ENCODE peak calls at places on chromosomes 11 and 22, in five cellular contexts. N is effector memory CD4-positive, alpha-beta T cell; Q is RWPE2; C is A673; W is thyroid gland. I is an unnamed sample.

GRCh38 chr11:67299471-67300191 is 3.7 kb upstream of the SSH3 start:
- DNase-seq in W (no peak), Q (peak), C (no peak), N (no peak), I (no peak)

GRCh38 chr22:21800552-21801303 is 65.1 kb upstream of the YPEL1 start:
- DNase-seq in N (no peak), C (no peak), Q (no peak), W (no peak), I (no peak)

GRCh38 chr22:20031732-20032406 is 11.0 kb downstream of the TANGO2 start:
- DNase-seq in N (peak), W (no peak), Q (peak), C (no peak), I (peak)

GRCh38 chr11:106156290-106156937 is 79.0 kb downstream of the AASDHPPT start:
- DNase-seq in Q (no peak), N (no peak), W (peak), C (peak), I (no peak)

GRCh38 chr22:38163844-38164577 is 17.6 kb downstream of the PLA2G6 start:
- DNase-seq in C (no peak), W (no peak), Q (no peak), N (no peak), I (no peak)

GRCh38 chr11:284081-285020 is 4.6 kb upstream of the PGGHG start:
- DNase-seq in N (no peak), Q (peak), C (no peak), W (no peak), I (no peak)

GRCh38 chr11:12232819-12233601 is 122.6 kb downstream of the MICAL2 start:
- DNase-seq in C (no peak), N (no peak), W (no peak), Q (no peak), I (no peak)

GRCh38 chr11:1840780-1841480 is 2.1 kb downstream of the TNNI2 start:
- DNase-seq in W (no peak), N (no peak), Q (no peak), C (no peak), I (no peak)

GRCh38 chr11:46143049-46143806 is 22.0 kb upstream of the PHF21A start:
- DNase-seq in W (no peak), N (no peak), Q (no peak), C (no peak), I (no peak)

GRCh38 chr11:82557274-82557673 is 176.4 kb downstream of the FAM181B start:
- DNase-seq in Q (no peak), W (no peak), C (no peak), N (no peak), I (no peak)

GRCh38 chr22:32574397-32574796 is 99.8 kb downstream of the FBXO7 start:
- DNase-seq in Q (no peak), W (no peak), C (no peak), N (no peak), I (no peak)

GRCh38 chr22:43186272-43187170 is at the start of gene TTLL12:
- DNase-seq in W (peak), C (peak), N (peak), Q (no peak), I (peak)

GRCh38 chr22:47136050-47136449 is 373.6 kb downstream of the TBC1D22A start:
- DNase-seq in C (no peak), Q (no peak), W (no peak), N (no peak), I (no peak)

GRCh38 chr11:47179655-47179991 is 2.9 kb upstream of the ARFGAP2 start:
- DNase-seq in N (no peak), Q (no peak), W (no peak), C (peak), I (peak)

GRCh38 chr11:130043575-130043974 is 26.1 kb upstream of the APLP2 start:
- DNase-seq in C (no peak), N (no peak), Q (no peak), W (no peak), I (no peak)

GRCh38 chr22:19002684-19003038 is 66.6 kb upstream of the PRODH start:
- DNase-seq in Q (no peak), N (no peak), W (no peak), C (no peak), I (no peak)

GRCh38 chr22:48979482-48979881 is 848.2 kb downstream of the BRD1 start:
- DNase-seq in Q (no peak), C (peak), W (no peak), N (no peak), I (no peak)

GRCh38 chr11:33701302-33701701 is 676 bp upstream of the C11orf91 start:
- DNase-seq in W (no peak), Q (no peak), N (no peak), C (no peak), I (no peak)

GRCh38 chr11:45812581-45813548 is 7.9 kb downstream of the SLC35C1 start:
- DNase-seq in Q (peak), N (no peak), W (no peak), C (no peak), I (no peak)

GRCh38 chr11:69231466-69232018 is 62.4 kb upstream of the MYEOV start:
- DNase-seq in C (no peak), W (no peak), Q (no peak), N (no peak), I (no peak)

GRCh38 chr22:42691440-42691839 is 29.2 kb downstream of the A4GALT start:
- DNase-seq in N (no peak), C (no peak), W (no peak), Q (no peak), I (no peak)

GRCh38 chr11:14312736-14313438 is 46.1 kb downstream of the RRAS2 start:
- DNase-seq in N (no peak), Q (no peak), W (no peak), C (no peak), I (no peak)

GRCh38 chr11:20551096-20551495 is 48.3 kb upstream of the SLC6A5 start:
- DNase-seq in N (no peak), C (no peak), W (no peak), Q (no peak), I (no peak)

GRCh38 chr22:39317756-39318506 is 1.5 kb downstream of the RPL3 start:
- DNase-seq in N (no peak), Q (no peak), W (no peak), C (no peak), I (no peak)

GRCh38 chr22:22520020-22520656 is at the start of gene ZNF280A:
- DNase-seq in W (peak), N (no peak), C (peak), Q (no peak), I (no peak)

GRCh38 chr11:91761406-91762027 is 463.1 kb upstream of the FAT3 start:
- DNase-seq in W (no peak), N (no peak), Q (no peak), C (peak), I (no peak)

GRCh38 chr11:34869425-34869824 is 46.8 kb downstream of the APIP start:
- DNase-seq in N (no peak), W (no peak), Q (no peak), C (peak), I (no peak)

GRCh38 chr22:37631448-37632173 is 7.9 kb upstream of the SH3BP1 start:
- DNase-seq in Q (peak), N (no peak), C (no peak), W (no peak), I (no peak)

GRCh38 chr22:46002757-46003270 is 25.9 kb upstream of the WNT7B start:
- DNase-seq in N (no peak), C (peak), Q (peak), W (no peak), I (no peak)

GRCh38 chr11:117127164-117127563 is 16.9 kb upstream of the PAFAH1B2 start:
- DNase-seq in C (no peak), Q (no peak), W (no peak), N (no peak), I (no peak)
- H3K4me3 ChIP-seq in C (no peak), Q (no peak), W (no peak), N (no peak), I (no peak)

GRCh38 chr22:27715078-27715477 is 86.5 kb downstream of the MN1 start:
- DNase-seq in C (no peak), W (no peak), Q (no peak), N (no peak), I (no peak)
- H3K4me3 ChIP-seq in C (no peak), W (no peak), Q (no peak), N (no peak), I (no peak)

GRCh38 chr11:70709596-70709995 is 311.3 kb downstream of the CTTN start:
- DNase-seq in C (no peak), N (no peak), Q (no peak), W (no peak), I (no peak)
- H3K4me3 ChIP-seq in C (no peak), N (no peak), Q (no peak), W (no peak), I (no peak)

GRCh38 chr11:121416909-121417567 is 35.1 kb upstream of the SORL1 start:
- DNase-seq in N (peak), C (peak), W (peak), Q (peak), I (peak)
- H3K4me3 ChIP-seq in N (no peak), C (no peak), W (no peak), Q (no peak), I (no peak)

GRCh38 chr11:134252539-134253188 is 488 bp downstream of the THYN1 start:
- DNase-seq in N (no peak), Q (no peak), C (no peak), W (peak), I (peak)

GRCh38 chr11:134248910-134249480 is 4.2 kb downstream of the THYN1 start:
- DNase-seq in W (no peak), C (no peak), Q (no peak), N (no peak), I (no peak)

GRCh38 chr11:134254433-134254832 is 1.1 kb downstream of the ACAD8 start:
- DNase-seq in N (no peak), C (no peak), Q (no peak), W (no peak), I (no peak)

GRCh38 chr11:134253189-134253993 is at the start of the genes ACAD8 and THYN1:
- DNase-seq in N (peak), C (peak), W (peak), Q (peak), I (peak)

GRCh38 chr11:134250675-134251074 is 2.5 kb downstream of the THYN1 start:
- DNase-seq in N (no peak), C (no peak), W (no peak), Q (no peak), I (no peak)
- H3K4me3 ChIP-seq in N (no peak), C (no peak), W (no peak), Q (no peak), I (no peak)

GRCh38 chr11:57233702-57234101 is 3.3 kb downstream of the APLNR start:
- DNase-seq in N (no peak), C (no peak), W (no peak), Q (no peak), I (no peak)
- H3K4me3 ChIP-seq in N (no peak), C (no peak), W (no peak), Q (no peak), I (no peak)

GRCh38 chr11:115656684-115657083 is 152.5 kb upstream of the CADM1 start:
- DNase-seq in C (no peak), Q (no peak), N (no peak), W (no peak), I (no peak)

GRCh38 chr11:115657586-115657985 is 153.4 kb upstream of the CADM1 start:
- DNase-seq in Q (no peak), N (no peak), W (no peak), C (no peak), I (no peak)

GRCh38 chr11:115656041-115656440 is 151.8 kb upstream of the CADM1 start:
- DNase-seq in Q (no peak), C (no peak), W (no peak), N (no peak), I (no peak)

GRCh38 chr11:115660072-115660805 is 156.0 kb upstream of the CADM1 start:
- DNase-seq in W (no peak), Q (no peak), N (no peak), C (peak), I (no peak)

GRCh38 chr11:115659061-115659963 is 155.1 kb upstream of the CADM1 start:
- DNase-seq in W (peak), N (no peak), Q (no peak), C (peak), I (no peak)
- H3K4me3 ChIP-seq in W (peak), N (no peak), Q (no peak), C (peak), I (no peak)

DNA sequence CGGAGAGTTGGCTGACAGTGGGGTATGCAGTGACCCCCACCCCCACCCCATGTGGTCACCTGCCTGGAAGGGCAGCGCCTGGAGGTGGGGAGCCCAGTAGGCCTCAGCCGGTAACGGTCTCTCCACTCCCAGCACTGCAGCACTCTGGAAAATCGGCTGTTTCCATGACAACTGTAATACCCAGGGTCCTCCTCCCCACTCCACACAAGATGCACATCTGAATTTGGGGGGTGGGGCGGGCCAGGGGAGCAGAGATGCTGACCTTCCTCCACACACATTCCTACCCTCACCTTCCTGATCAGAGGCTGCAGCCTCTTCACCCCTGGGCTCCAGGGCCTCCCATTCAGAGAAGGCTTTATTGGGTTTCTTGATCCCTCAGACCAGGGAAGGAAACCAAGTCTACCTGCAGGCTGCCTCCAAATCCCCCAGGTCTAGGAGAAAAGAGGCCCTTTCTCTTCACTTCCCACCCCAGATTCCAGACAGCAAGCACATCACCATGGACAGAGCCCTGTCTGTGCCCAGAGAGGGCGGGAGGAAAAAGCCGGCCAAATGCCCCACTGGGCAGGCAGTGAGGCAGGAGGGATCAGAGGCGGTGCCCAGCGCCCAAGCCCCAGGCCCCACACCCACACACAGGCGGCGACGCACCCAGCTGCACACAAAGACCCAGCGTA is 46.5 kb downstream of the SLC22A12 start:
- DNase-seq in Q (no peak), N (no peak), W (no peak), C (no peak), I (no peak)
- H3K4me3 ChIP-seq in Q (no peak), N (no peak), W (no peak), C (no peak), I (no peak)

I was measured in CD4-positive, alpha-beta memory T cell.